ENCODE peak calls at places on chromosome 19, in six cellular contexts. B, P, M, E, C and W are unnamed samples.

GRCh38 chr19:41745761-41746160 is 9.6 kb upstream of the CEACAM6 start:
- DNase-seq in B (no peak), P (no peak), E (no peak), C (no peak), M (no peak), W (no peak)

GRCh38 chr19:18612772-18613588 is at the start of gene TMEM59L:
- DNase-seq in M (no peak), P (no peak), E (peak; percentile 78), C (no peak), B (peak; percentile 88), W (no peak)

GRCh38 chr19:15251010-15251748 is 18.9 kb upstream of the EPHX3 start:
- DNase-seq in C (no peak), B (no peak), E (no peak), M (peak; percentile 43), P (no peak), W (no peak)

GRCh38 chr19:54271106-54271505 is 9.8 kb downstream of the LILRB2 start:
- DNase-seq in M (no peak), P (no peak), C (no peak), E (no peak), B (no peak), W (peak; percentile 72)

GRCh38 chr19:7507884-7508283 is 8.0 kb upstream of the ZNF358 start:
- DNase-seq in P (peak; percentile 85), B (peak; percentile 39), M (peak; percentile 85), E (peak; percentile 72), C (peak; percentile 82), W (peak; percentile 83)

GRCh38 chr19:7831452-7831851 is 1.4 kb downstream of the EVI5L start:
- DNase-seq in B (peak; percentile 72), E (peak; percentile 57), M (peak; percentile 48), P (peak; percentile 88), C (no peak), W (no peak)

GRCh38 chr19:58181902-58182576 is 822 bp upstream of the ZNF274 start:
- DNase-seq in P (peak; percentile 73), E (peak; percentile 30), M (no peak), C (no peak), B (peak; percentile 52), W (no peak)

GRCh38 chr19:2607712-2608601 is 94.5 kb downstream of the GNG7 start:
- DNase-seq in C (peak; percentile 58), M (no peak), B (no peak), P (no peak), E (no peak), W (peak; percentile 65)

GRCh38 chr19:33723512-33723911 is 73.2 kb upstream of the KCTD15 start:
- DNase-seq in B (no peak), C (no peak), M (no peak), E (no peak), P (no peak), W (no peak)

GRCh38 chr19:11379857-11380350 is 4.2 kb downstream of the EPOR start:
- DNase-seq in M (no peak), B (no peak), P (no peak), E (no peak), C (no peak), W (no peak)

GRCh38 chr19:35088514-35088913 is 27.1 kb upstream of the FXYD3 start:
- DNase-seq in C (no peak), B (no peak), M (peak; percentile 64), P (peak; percentile 77), E (no peak), W (no peak)

GRCh38 chr19:48169585-48169973 is 565 bp downstream of the LIG1 start:
- DNase-seq in M (peak; percentile 97), C (peak; percentile 85), P (peak; percentile 91), B (peak; percentile 94), E (peak; percentile 90), W (peak; percentile 81)

GRCh38 chr19:51439021-51439465 is 19.2 kb downstream of the SIGLEC8 start:
- DNase-seq in M (peak; percentile 10), B (no peak), C (no peak), E (no peak), P (peak; percentile 21), W (no peak)

GRCh38 chr19:58575183-58576041 is 2.3 kb upstream of the MZF1 start:
- DNase-seq in M (peak; percentile 83), P (peak; percentile 97), B (peak; percentile 89), C (peak; percentile 93), E (peak; percentile 88), W (peak; percentile 97)

GRCh38 chr19:13103961-13104847 is 1.5 kb upstream of the LYL1 start:
- DNase-seq in C (no peak), M (no peak), B (peak; percentile 79), E (peak; percentile 77), P (peak; percentile 33), W (peak; percentile 86)

GRCh38 chr19:55373993-55374757 is 2.5 kb upstream of the TMEM190 start:
- DNase-seq in C (no peak), M (no peak), B (peak; percentile 39), E (peak; percentile 32), P (peak; percentile 68), W (no peak)

GRCh38 chr19:18879579-18880373 is 16.2 kb downstream of the CERS1 start:
- DNase-seq in C (no peak), M (peak; percentile 59), B (peak; percentile 71), P (peak; percentile 72), E (peak; percentile 44), W (no peak)

GRCh38 chr19:19537321-19538048 is 580 bp upstream of the CILP2 start:
- DNase-seq in E (no peak), C (no peak), B (no peak), P (no peak), M (no peak), W (no peak)

GRCh38 chr19:4539169-4539696 is 603 bp downstream of the LRG1 start:
- DNase-seq in C (no peak), M (no peak), E (no peak), P (no peak), B (no peak), W (no peak)